ENCODE peak calls at places on chromosomes 13 and 19, in ten cellular contexts. One of them, this sample, is unnamed.

GRCh38 chr19:4991996-4992698 is 23.2 kb downstream of the KDM4B start:
- DNase-seq in heart left ventricle: no peak
- DNase-seq in NCI-H2081: no peak
- DNase-seq in type B pancreatic cell: no peak
- DNase-seq in activated B cell treated with CpG ODN at 0.5 μM for 24 hours: no peak
- DNase-seq in anterior cingulate cortex: no peak
- DNase-seq in brain microvascular endothelial cell: no peak
- DNase-seq in activated CD4-positive, alpha-beta T cell treated with anti-CD3 and anti-CD28 coated beads, Interleukin-2, amount 50 U/mL, for 24 hours: no peak
- DNase-seq in SHP77 treated with DMSO at 0.1 percent for 48 hours: no peak
- DNase-seq in stimulated activated CD8-positive, alpha-beta memory T cell treated with anti-CD3 and anti-CD28 coated beads, Interleukin-4, amount 100 ng/mL, for 1 hour: no peak
- DNase-seq in this sample: no peak

GRCh38 chr13:30816733-30817132 is 81.4 kb downstream of the ALOX5AP start:
- DNase-seq in SHP77 treated with DMSO at 0.1 percent for 48 hours: no peak
- DNase-seq in heart left ventricle: no peak
- DNase-seq in brain microvascular endothelial cell: no peak
- DNase-seq in type B pancreatic cell: no peak
- DNase-seq in NCI-H2081: no peak
- DNase-seq in stimulated activated CD8-positive, alpha-beta memory T cell treated with anti-CD3 and anti-CD28 coated beads, Interleukin-4, amount 100 ng/mL, for 1 hour: no peak
- DNase-seq in anterior cingulate cortex: no peak
- DNase-seq in activated B cell treated with CpG ODN at 0.5 μM for 24 hours: no peak
- DNase-seq in activated CD4-positive, alpha-beta T cell treated with anti-CD3 and anti-CD28 coated beads, Interleukin-2, amount 50 U/mL, for 24 hours: no peak
- DNase-seq in this sample: no peak

GRCh38 chr13:98509271-98510155 is 67.4 kb downstream of the STK24 start:
- DNase-seq in heart left ventricle: no peak
- DNase-seq in NCI-H2081: no peak
- DNase-seq in type B pancreatic cell: no peak
- DNase-seq in anterior cingulate cortex: no peak
- DNase-seq in activated B cell treated with CpG ODN at 0.5 μM for 24 hours: no peak
- DNase-seq in stimulated activated CD8-positive, alpha-beta memory T cell treated with anti-CD3 and anti-CD28 coated beads, Interleukin-4, amount 100 ng/mL, for 1 hour: peak
- DNase-seq in SHP77 treated with DMSO at 0.1 percent for 48 hours: no peak
- DNase-seq in brain microvascular endothelial cell: peak
- DNase-seq in activated CD4-positive, alpha-beta T cell treated with anti-CD3 and anti-CD28 coated beads, Interleukin-2, amount 50 U/mL, for 24 hours: no peak
- DNase-seq in this sample: no peak

GRCh38 chr13:93262729-93263128 is 36.1 kb downstream of the GPC6 start:
- DNase-seq in brain microvascular endothelial cell: peak
- DNase-seq in type B pancreatic cell: no peak
- DNase-seq in anterior cingulate cortex: no peak
- DNase-seq in activated CD4-positive, alpha-beta T cell treated with anti-CD3 and anti-CD28 coated beads, Interleukin-2, amount 50 U/mL, for 24 hours: no peak
- DNase-seq in stimulated activated CD8-positive, alpha-beta memory T cell treated with anti-CD3 and anti-CD28 coated beads, Interleukin-4, amount 100 ng/mL, for 1 hour: no peak
- DNase-seq in heart left ventricle: no peak
- DNase-seq in NCI-H2081: no peak
- DNase-seq in SHP77 treated with DMSO at 0.1 percent for 48 hours: no peak
- DNase-seq in activated B cell treated with CpG ODN at 0.5 μM for 24 hours: no peak
- DNase-seq in this sample: no peak

GRCh38 chr19:5150902-5151741 is 182.2 kb downstream of the KDM4B start:
- DNase-seq in brain microvascular endothelial cell: no peak
- DNase-seq in SHP77 treated with DMSO at 0.1 percent for 48 hours: no peak
- DNase-seq in anterior cingulate cortex: no peak
- DNase-seq in heart left ventricle: peak
- DNase-seq in activated CD4-positive, alpha-beta T cell treated with anti-CD3 and anti-CD28 coated beads, Interleukin-2, amount 50 U/mL, for 24 hours: no peak
- DNase-seq in NCI-H2081: no peak
- DNase-seq in type B pancreatic cell: peak
- DNase-seq in stimulated activated CD8-positive, alpha-beta memory T cell treated with anti-CD3 and anti-CD28 coated beads, Interleukin-4, amount 100 ng/mL, for 1 hour: no peak
- DNase-seq in activated B cell treated with CpG ODN at 0.5 μM for 24 hours: no peak
- DNase-seq in this sample: no peak

GRCh38 chr13:19720039-19720438 is 62.7 kb downstream of the PSPC1 start:
- DNase-seq in SHP77 treated with DMSO at 0.1 percent for 48 hours: no peak
- DNase-seq in activated CD4-positive, alpha-beta T cell treated with anti-CD3 and anti-CD28 coated beads, Interleukin-2, amount 50 U/mL, for 24 hours: no peak
- DNase-seq in activated B cell treated with CpG ODN at 0.5 μM for 24 hours: no peak
- DNase-seq in type B pancreatic cell: no peak
- DNase-seq in heart left ventricle: no peak
- DNase-seq in brain microvascular endothelial cell: no peak
- DNase-seq in stimulated activated CD8-positive, alpha-beta memory T cell treated with anti-CD3 and anti-CD28 coated beads, Interleukin-4, amount 100 ng/mL, for 1 hour: no peak
- DNase-seq in anterior cingulate cortex: no peak
- DNase-seq in NCI-H2081: no peak
- DNase-seq in this sample: no peak

GRCh38 chr13:110592670-110593069 is 22.7 kb upstream of the NAXD start:
- DNase-seq in SHP77 treated with DMSO at 0.1 percent for 48 hours: no peak
- DNase-seq in brain microvascular endothelial cell: no peak
- DNase-seq in activated CD4-positive, alpha-beta T cell treated with anti-CD3 and anti-CD28 coated beads, Interleukin-2, amount 50 U/mL, for 24 hours: no peak
- DNase-seq in activated B cell treated with CpG ODN at 0.5 μM for 24 hours: no peak
- DNase-seq in type B pancreatic cell: no peak
- DNase-seq in anterior cingulate cortex: no peak
- DNase-seq in heart left ventricle: no peak
- DNase-seq in NCI-H2081: no peak
- DNase-seq in stimulated activated CD8-positive, alpha-beta memory T cell treated with anti-CD3 and anti-CD28 coated beads, Interleukin-4, amount 100 ng/mL, for 1 hour: no peak
- DNase-seq in this sample: no peak

GRCh38 chr13:81487151-81487550 is 1146.2 kb upstream of the SPRY2 start:
- DNase-seq in brain microvascular endothelial cell: peak
- DNase-seq in type B pancreatic cell: no peak
- DNase-seq in anterior cingulate cortex: no peak
- DNase-seq in activated CD4-positive, alpha-beta T cell treated with anti-CD3 and anti-CD28 coated beads, Interleukin-2, amount 50 U/mL, for 24 hours: no peak
- DNase-seq in activated B cell treated with CpG ODN at 0.5 μM for 24 hours: no peak
- DNase-seq in SHP77 treated with DMSO at 0.1 percent for 48 hours: peak
- DNase-seq in NCI-H2081: peak
- DNase-seq in heart left ventricle: no peak
- DNase-seq in stimulated activated CD8-positive, alpha-beta memory T cell treated with anti-CD3 and anti-CD28 coated beads, Interleukin-4, amount 100 ng/mL, for 1 hour: no peak
- DNase-seq in this sample: peak

GRCh38 chr19:18867199-18867598 is 28.8 kb downstream of the CERS1 start:
- DNase-seq in anterior cingulate cortex: no peak
- DNase-seq in activated CD4-positive, alpha-beta T cell treated with anti-CD3 and anti-CD28 coated beads, Interleukin-2, amount 50 U/mL, for 24 hours: no peak
- DNase-seq in activated B cell treated with CpG ODN at 0.5 μM for 24 hours: no peak
- DNase-seq in type B pancreatic cell: no peak
- DNase-seq in SHP77 treated with DMSO at 0.1 percent for 48 hours: no peak
- DNase-seq in NCI-H2081: no peak
- DNase-seq in stimulated activated CD8-positive, alpha-beta memory T cell treated with anti-CD3 and anti-CD28 coated beads, Interleukin-4, amount 100 ng/mL, for 1 hour: no peak
- DNase-seq in heart left ventricle: no peak
- DNase-seq in brain microvascular endothelial cell: no peak
- DNase-seq in this sample: no peak

This sample was measured in NCI-H1092.